ENCODE peak calls at places on chromosomes 1 and 21, in ten cellular contexts. One of them, this sample, is unnamed. For H3K27me3, the result is how much of the 10 kb centered on the place peaks cover.

GRCh38 chr1:40299366-40300248 is 17.5 kb downstream of the COL9A2 start:
- DNase-seq in GM06990: no peak
- DNase-seq in CD8-positive, alpha-beta T cell: no peak
- DNase-seq in CD8-positive, alpha-beta memory T cell: no peak
- DNase-seq in transverse colon: no peak
- DNase-seq in thoracic aorta: no peak
- DNase-seq in tibial nerve: no peak
- DNase-seq in K562: no peak
- DNase-seq in naive thymus-derived CD4-positive, alpha-beta T cell: no peak
- DNase-seq in BE2C: no peak
- DNase-seq in this sample: no peak

GRCh38 chr1:245322673-245323072 is 167.9 kb downstream of the KIF26B start:
- DNase-seq in GM06990: no peak
- DNase-seq in CD8-positive, alpha-beta T cell: no peak
- DNase-seq in CD8-positive, alpha-beta memory T cell: no peak
- DNase-seq in transverse colon: no peak
- DNase-seq in thoracic aorta: no peak
- DNase-seq in tibial nerve: no peak
- DNase-seq in K562: no peak
- DNase-seq in naive thymus-derived CD4-positive, alpha-beta T cell: no peak
- DNase-seq in BE2C: no peak
- DNase-seq in this sample: no peak

GRCh38 chr21:24514081-24514733 is 1093.1 kb downstream of the MRPL39 start:
- DNase-seq in GM06990: no peak
- DNase-seq in CD8-positive, alpha-beta T cell: no peak
- DNase-seq in CD8-positive, alpha-beta memory T cell: no peak
- DNase-seq in transverse colon: no peak
- DNase-seq in thoracic aorta: no peak
- DNase-seq in tibial nerve: no peak
- DNase-seq in K562: no peak
- DNase-seq in naive thymus-derived CD4-positive, alpha-beta T cell: no peak
- DNase-seq in BE2C: no peak
- DNase-seq in this sample: no peak

GRCh38 chr1:26941311-26941710 is 19.0 kb downstream of the KDF1 start:
- DNase-seq in GM06990: no peak
- DNase-seq in CD8-positive, alpha-beta T cell: no peak
- DNase-seq in CD8-positive, alpha-beta memory T cell: no peak
- DNase-seq in transverse colon: no peak
- DNase-seq in thoracic aorta: no peak
- DNase-seq in tibial nerve: no peak
- DNase-seq in K562: no peak
- DNase-seq in naive thymus-derived CD4-positive, alpha-beta T cell: no peak
- DNase-seq in BE2C: no peak
- DNase-seq in this sample: no peak

GRCh38 chr21:33769057-33769456 is 126.8 kb downstream of the ITSN1 start:
- DNase-seq in GM06990: no peak
- DNase-seq in CD8-positive, alpha-beta T cell: no peak
- DNase-seq in CD8-positive, alpha-beta memory T cell: no peak
- DNase-seq in transverse colon: no peak
- DNase-seq in thoracic aorta: no peak
- DNase-seq in tibial nerve: no peak
- DNase-seq in K562: no peak
- DNase-seq in naive thymus-derived CD4-positive, alpha-beta T cell: no peak
- DNase-seq in BE2C: no peak
- DNase-seq in this sample: no peak

GRCh38 chr1:8197493-8198282 is 120.2 kb upstream of the SLC45A1 start:
- DNase-seq in GM06990: no peak
- DNase-seq in CD8-positive, alpha-beta T cell: no peak
- DNase-seq in CD8-positive, alpha-beta memory T cell: no peak
- DNase-seq in transverse colon: peak
- DNase-seq in thoracic aorta: peak
- DNase-seq in tibial nerve: peak
- DNase-seq in K562: peak
- DNase-seq in naive thymus-derived CD4-positive, alpha-beta T cell: no peak
- DNase-seq in BE2C: no peak
- DNase-seq in this sample: peak

GRCh38 chr1:50474859-50475809 is 51.9 kb upstream of the DMRTA2 start:
- DNase-seq in GM06990: no peak
- DNase-seq in CD8-positive, alpha-beta T cell: no peak
- DNase-seq in CD8-positive, alpha-beta memory T cell: no peak
- DNase-seq in transverse colon: no peak
- DNase-seq in thoracic aorta: no peak
- DNase-seq in tibial nerve: no peak
- DNase-seq in K562: no peak
- DNase-seq in naive thymus-derived CD4-positive, alpha-beta T cell: no peak
- DNase-seq in BE2C: no peak
- DNase-seq in this sample: no peak

GRCh38 chr1:97033949-97034348 is 312.4 kb downstream of the PTBP2 start:
- DNase-seq in GM06990: no peak
- DNase-seq in CD8-positive, alpha-beta T cell: no peak
- DNase-seq in CD8-positive, alpha-beta memory T cell: no peak
- DNase-seq in transverse colon: no peak
- DNase-seq in thoracic aorta: no peak
- DNase-seq in tibial nerve: no peak
- DNase-seq in K562: no peak
- DNase-seq in naive thymus-derived CD4-positive, alpha-beta T cell: no peak
- DNase-seq in BE2C: no peak
- DNase-seq in this sample: no peak

GRCh38 chr1:51425273-51425672 is 93.8 kb downstream of the EPS15 start:
- DNase-seq in GM06990: no peak
- DNase-seq in CD8-positive, alpha-beta T cell: no peak
- DNase-seq in CD8-positive, alpha-beta memory T cell: no peak
- DNase-seq in transverse colon: no peak
- DNase-seq in thoracic aorta: no peak
- DNase-seq in tibial nerve: no peak
- DNase-seq in K562: no peak
- DNase-seq in naive thymus-derived CD4-positive, alpha-beta T cell: no peak
- DNase-seq in BE2C: no peak
- DNase-seq in this sample: no peak

GRCh38 chr1:92987462-92987861 is 26.2 kb upstream of the DIPK1A start:
- DNase-seq in GM06990: no peak
- DNase-seq in CD8-positive, alpha-beta T cell: no peak
- DNase-seq in CD8-positive, alpha-beta memory T cell: no peak
- DNase-seq in transverse colon: no peak
- DNase-seq in thoracic aorta: no peak
- DNase-seq in tibial nerve: no peak
- DNase-seq in K562: no peak
- DNase-seq in naive thymus-derived CD4-positive, alpha-beta T cell: no peak
- DNase-seq in BE2C: no peak
- DNase-seq in this sample: no peak

GRCh38 chr21:39444406-39445145 is 1.0 kb downstream of the LCA5L start:
- DNase-seq in GM06990: no peak
- DNase-seq in CD8-positive, alpha-beta T cell: no peak
- DNase-seq in CD8-positive, alpha-beta memory T cell: no peak
- DNase-seq in transverse colon: no peak
- DNase-seq in thoracic aorta: no peak
- DNase-seq in tibial nerve: no peak
- DNase-seq in K562: no peak
- DNase-seq in naive thymus-derived CD4-positive, alpha-beta T cell: no peak
- DNase-seq in BE2C: no peak
- DNase-seq in this sample: peak

GRCh38 chr1:115404936-115405335 is 66.9 kb upstream of the NGF start:
- DNase-seq in GM06990: no peak
- DNase-seq in CD8-positive, alpha-beta T cell: no peak
- DNase-seq in CD8-positive, alpha-beta memory T cell: no peak
- DNase-seq in transverse colon: no peak
- DNase-seq in thoracic aorta: no peak
- DNase-seq in tibial nerve: no peak
- DNase-seq in K562: no peak
- DNase-seq in naive thymus-derived CD4-positive, alpha-beta T cell: no peak
- DNase-seq in BE2C: no peak
- DNase-seq in this sample: no peak

GRCh38 chr21:29928537-29928936 is 11.3 kb downstream of the GRIK1 start:
- DNase-seq in GM06990: no peak
- DNase-seq in CD8-positive, alpha-beta T cell: no peak
- DNase-seq in CD8-positive, alpha-beta memory T cell: no peak
- DNase-seq in transverse colon: no peak
- DNase-seq in thoracic aorta: no peak
- DNase-seq in tibial nerve: no peak
- DNase-seq in K562: no peak
- DNase-seq in naive thymus-derived CD4-positive, alpha-beta T cell: no peak
- DNase-seq in BE2C: no peak
- DNase-seq in this sample: no peak

GRCh38 chr1:57850572-57850971 is 426.7 kb upstream of the DAB1 start:
- DNase-seq in GM06990: no peak
- DNase-seq in CD8-positive, alpha-beta T cell: no peak
- DNase-seq in CD8-positive, alpha-beta memory T cell: no peak
- DNase-seq in transverse colon: no peak
- DNase-seq in thoracic aorta: no peak
- DNase-seq in tibial nerve: no peak
- DNase-seq in K562: no peak
- DNase-seq in naive thymus-derived CD4-positive, alpha-beta T cell: no peak
- DNase-seq in BE2C: no peak
- DNase-seq in this sample: no peak

GRCh38 chr1:91130256-91130985 is 108.6 kb upstream of the ZNF644 start:
- DNase-seq in GM06990: no peak
- DNase-seq in CD8-positive, alpha-beta T cell: no peak
- DNase-seq in CD8-positive, alpha-beta memory T cell: no peak
- DNase-seq in transverse colon: no peak
- DNase-seq in thoracic aorta: no peak
- DNase-seq in tibial nerve: no peak
- DNase-seq in K562: no peak
- DNase-seq in naive thymus-derived CD4-positive, alpha-beta T cell: no peak
- DNase-seq in BE2C: no peak
- DNase-seq in this sample: no peak

GRCh38 chr1:91129458-91129857 is 107.6 kb upstream of the ZNF644 start:
- DNase-seq in GM06990: no peak
- DNase-seq in CD8-positive, alpha-beta T cell: no peak
- DNase-seq in CD8-positive, alpha-beta memory T cell: no peak
- DNase-seq in transverse colon: no peak
- DNase-seq in thoracic aorta: no peak
- DNase-seq in tibial nerve: no peak
- DNase-seq in K562: no peak
- DNase-seq in naive thymus-derived CD4-positive, alpha-beta T cell: no peak
- DNase-seq in BE2C: no peak
- DNase-seq in this sample: no peak

GRCh38 chr1:91135799-91136198 is 114.0 kb upstream of the ZNF644 start:
- DNase-seq in GM06990: no peak
- DNase-seq in CD8-positive, alpha-beta T cell: no peak
- DNase-seq in CD8-positive, alpha-beta memory T cell: no peak
- DNase-seq in transverse colon: no peak
- DNase-seq in thoracic aorta: no peak
- DNase-seq in tibial nerve: no peak
- DNase-seq in K562: no peak
- DNase-seq in naive thymus-derived CD4-positive, alpha-beta T cell: no peak
- DNase-seq in BE2C: no peak
- DNase-seq in this sample: no peak

GRCh38 chr1:91137173-91137852 is 115.5 kb upstream of the ZNF644 start:
- DNase-seq in GM06990: no peak
- DNase-seq in CD8-positive, alpha-beta T cell: no peak
- DNase-seq in CD8-positive, alpha-beta memory T cell: no peak
- DNase-seq in transverse colon: no peak
- DNase-seq in thoracic aorta: no peak
- DNase-seq in tibial nerve: no peak
- DNase-seq in K562: no peak
- DNase-seq in naive thymus-derived CD4-positive, alpha-beta T cell: no peak
- DNase-seq in BE2C: no peak
- DNase-seq in this sample: no peak

GRCh38 chr1:91133240-91133639 is 111.4 kb upstream of the ZNF644 start:
- DNase-seq in GM06990: no peak
- DNase-seq in CD8-positive, alpha-beta T cell: no peak
- DNase-seq in CD8-positive, alpha-beta memory T cell: no peak
- DNase-seq in transverse colon: peak
- DNase-seq in thoracic aorta: no peak
- DNase-seq in tibial nerve: no peak
- DNase-seq in K562: no peak
- DNase-seq in naive thymus-derived CD4-positive, alpha-beta T cell: no peak
- DNase-seq in BE2C: no peak
- DNase-seq in this sample: no peak
- H3K4me3 ChIP-seq in GM06990: no peak
- H3K4me3 ChIP-seq in CD8-positive, alpha-beta T cell: no peak
- H3K4me3 ChIP-seq in CD8-positive, alpha-beta memory T cell: no peak
- H3K4me3 ChIP-seq in transverse colon: no peak
- H3K4me3 ChIP-seq in thoracic aorta: no peak
- H3K4me3 ChIP-seq in tibial nerve: no peak
- H3K4me3 ChIP-seq in K562: no peak
- H3K4me3 ChIP-seq in naive thymus-derived CD4-positive, alpha-beta T cell: no peak
- H3K4me3 ChIP-seq in BE2C: no peak
- H3K4me3 ChIP-seq in this sample: no peak

DNA sequence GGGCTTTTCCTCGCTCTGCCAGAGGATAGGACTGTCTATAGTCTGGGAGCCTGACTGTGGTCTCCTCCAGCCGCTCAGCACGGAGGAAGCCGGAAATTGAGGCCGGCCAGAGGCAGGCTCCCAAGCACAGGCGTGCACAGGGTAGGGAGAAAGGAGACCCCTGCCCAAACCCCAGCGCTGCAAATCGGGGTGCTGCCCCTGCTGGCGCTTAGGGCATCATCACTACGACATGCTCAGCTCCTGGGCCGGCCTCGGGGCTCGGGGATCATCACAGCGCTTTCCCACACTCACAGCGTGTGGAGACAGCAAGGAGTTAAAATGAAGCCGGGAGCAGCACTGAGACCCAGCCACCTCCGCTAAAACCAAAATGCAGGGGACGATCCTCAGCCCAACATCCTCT is 62.8 kb upstream of the ARHGEF16 start:
- DNase-seq in GM06990: no peak
- DNase-seq in CD8-positive, alpha-beta T cell: no peak
- DNase-seq in CD8-positive, alpha-beta memory T cell: no peak
- DNase-seq in transverse colon: no peak
- DNase-seq in thoracic aorta: no peak
- DNase-seq in tibial nerve: no peak
- DNase-seq in K562: no peak
- DNase-seq in naive thymus-derived CD4-positive, alpha-beta T cell: no peak
- DNase-seq in BE2C: no peak
- DNase-seq in this sample: no peak
- H3K27me3 ChIP-seq in GM06990: under half
- H3K27me3 ChIP-seq in CD8-positive, alpha-beta T cell: under half
- H3K27me3 ChIP-seq in CD8-positive, alpha-beta memory T cell: under half
- H3K27me3 ChIP-seq in transverse colon: half or more
- H3K27me3 ChIP-seq in thoracic aorta: under half
- H3K27me3 ChIP-seq in tibial nerve: under half
- H3K27me3 ChIP-seq in K562: half or more
- H3K27me3 ChIP-seq in naive thymus-derived CD4-positive, alpha-beta T cell: under half
- H3K27me3 ChIP-seq in BE2C: half or more
- H3K27me3 ChIP-seq in this sample: under half

GRCh38 chr1:18645172-18646090 is 14.8 kb downstream of the PAX7 start:
- DNase-seq in GM06990: no peak
- DNase-seq in CD8-positive, alpha-beta T cell: no peak
- DNase-seq in CD8-positive, alpha-beta memory T cell: no peak
- DNase-seq in transverse colon: no peak
- DNase-seq in thoracic aorta: no peak
- DNase-seq in tibial nerve: no peak
- DNase-seq in K562: no peak
- DNase-seq in naive thymus-derived CD4-positive, alpha-beta T cell: no peak
- DNase-seq in BE2C: no peak
- DNase-seq in this sample: no peak
- H3K4me3 ChIP-seq in GM06990: no peak
- H3K4me3 ChIP-seq in CD8-positive, alpha-beta T cell: no peak
- H3K4me3 ChIP-seq in CD8-positive, alpha-beta memory T cell: no peak
- H3K4me3 ChIP-seq in transverse colon: no peak
- H3K4me3 ChIP-seq in thoracic aorta: no peak
- H3K4me3 ChIP-seq in tibial nerve: no peak
- H3K4me3 ChIP-seq in K562: no peak
- H3K4me3 ChIP-seq in naive thymus-derived CD4-positive, alpha-beta T cell: no peak
- H3K4me3 ChIP-seq in BE2C: no peak
- H3K4me3 ChIP-seq in this sample: no peak

DNA sequence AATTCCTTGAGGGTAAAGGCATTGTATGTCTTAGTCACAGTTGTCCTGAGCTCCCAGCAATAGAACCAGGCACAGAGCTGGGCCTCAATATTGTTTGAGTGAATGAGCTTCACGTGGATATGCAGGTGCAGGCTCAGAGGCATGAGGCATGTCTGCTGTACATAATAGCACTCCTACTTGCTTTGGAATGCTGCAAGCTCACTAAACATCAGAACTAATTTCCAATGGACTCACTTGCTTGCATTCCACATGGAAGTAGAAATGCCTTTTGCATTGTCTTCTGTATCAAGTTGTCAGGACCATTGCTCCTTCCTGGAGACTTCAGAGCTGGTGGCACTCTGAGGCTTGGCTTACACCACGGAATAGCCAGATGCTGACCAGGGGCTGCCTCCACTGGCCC is 37.1 kb downstream of the INAVA start:
- DNase-seq in GM06990: no peak
- DNase-seq in CD8-positive, alpha-beta T cell: no peak
- DNase-seq in CD8-positive, alpha-beta memory T cell: no peak
- DNase-seq in transverse colon: no peak
- DNase-seq in thoracic aorta: no peak
- DNase-seq in tibial nerve: no peak
- DNase-seq in K562: no peak
- DNase-seq in naive thymus-derived CD4-positive, alpha-beta T cell: no peak
- DNase-seq in BE2C: no peak
- DNase-seq in this sample: no peak
- H3K27me3 ChIP-seq in GM06990: under half
- H3K27me3 ChIP-seq in CD8-positive, alpha-beta T cell: under half
- H3K27me3 ChIP-seq in CD8-positive, alpha-beta memory T cell: under half
- H3K27me3 ChIP-seq in transverse colon: under half
- H3K27me3 ChIP-seq in thoracic aorta: under half
- H3K27me3 ChIP-seq in tibial nerve: under half
- H3K27me3 ChIP-seq in K562: under half
- H3K27me3 ChIP-seq in naive thymus-derived CD4-positive, alpha-beta T cell: under half
- H3K27me3 ChIP-seq in BE2C: under half
- H3K27me3 ChIP-seq in this sample: under half